ENCODE peak calls at places on chromosomes 4 and X, in ten cellular contexts. T, U, H, R, P, X, O, V, D and N are unnamed samples.

GRCh38 chr4:4344915-4345527 is 41.9 kb upstream of the NSG1 start:
- DNase-seq in R (no peak), P (no peak), O (no peak), V (no peak), D (no peak), H (no peak), T (no peak), X (no peak), U (no peak), N (no peak)

GRCh38 chr4:183324619-183325018 is 2.4 kb upstream of the CLDN24 start:
- DNase-seq in O (no peak), H (no peak), R (no peak), P (no peak), T (no peak), V (no peak), X (no peak), D (no peak), U (no peak), N (no peak)

GRCh38 chrX:137428251-137428661 is 137.7 kb upstream of the ZIC3 start:
- DNase-seq in V (no peak), D (no peak), P (no peak), T (no peak), H (no peak), R (no peak), X (no peak), O (peak; percentile 42), U (no peak), N (no peak)

GRCh38 chr4:28788929-28789490 is 1928.4 kb downstream of the STIM2 start:
- DNase-seq in H (no peak), O (no peak), U (no peak), T (no peak), D (no peak), P (no peak), R (no peak), X (no peak), V (no peak), N (no peak)

GRCh38 chr4:12123709-12124108 is 695.0 kb upstream of the HS3ST1 start:
- DNase-seq in U (no peak), P (no peak), T (no peak), H (no peak), O (no peak), R (no peak), D (no peak), X (no peak), V (no peak), N (peak; percentile 17)

GRCh38 chrX:97616883-97617510 is 733.3 kb downstream of the RPA4 start:
- DNase-seq in H (peak; percentile 57), R (no peak), T (peak; percentile 4), D (no peak), O (no peak), V (no peak), P (no peak), X (peak; percentile 59), U (peak; percentile 3), N (no peak)

GRCh38 chr4:75745721-75746199 is 21.4 kb downstream of the USO1 start:
- DNase-seq in H (no peak), R (no peak), X (no peak), P (no peak), U (no peak), V (no peak), D (no peak), T (no peak), O (no peak), N (no peak)

GRCh38 chrX:134074151-134074550 is 88.8 kb upstream of the GPC3 start:
- DNase-seq in X (no peak), U (peak; percentile 2), V (no peak), P (no peak), T (no peak), O (no peak), D (no peak), H (no peak), R (no peak), N (no peak)

GRCh38 chr4:95193391-95194224 is 355.2 kb downstream of the UNC5C start:
- DNase-seq in X (no peak), U (no peak), R (no peak), H (no peak), D (no peak), O (no peak), V (no peak), P (no peak), T (no peak), N (no peak)

GRCh38 chrX:132614297-132614696 is 125.5 kb upstream of the MBNL3 start:
- DNase-seq in T (peak; percentile 5), X (peak; percentile 8), R (no peak), D (no peak), H (no peak), O (peak; percentile 36), P (no peak), V (no peak), U (peak; percentile 38), N (no peak)

GRCh38 chrX:115650916-115651315 is 89.9 kb downstream of the PLS3 start:
- DNase-seq in R (peak; percentile 45), O (peak; percentile 60), V (no peak), T (peak; percentile 80), D (no peak), H (peak; percentile 23), X (peak; percentile 56), U (peak; percentile 33), P (peak; percentile 31), N (peak; percentile 11)

GRCh38 chr4:74682567-74683359 is 111.6 kb downstream of the BTC start:
- DNase-seq in O (no peak), R (peak; percentile 82), X (peak; percentile 88), V (no peak), D (no peak), P (peak; percentile 70), U (peak; percentile 47), H (peak; percentile 89), T (peak; percentile 12), N (peak; percentile 58)

GRCh38 chr4:180486342-180486741 is 1756.9 kb upstream of the TENM3 start:
- DNase-seq in U (no peak), H (no peak), D (no peak), P (no peak), V (no peak), O (no peak), X (no peak), T (no peak), R (no peak), N (no peak)

GRCh38 chr4:169652535-169652934 is 32.2 kb downstream of the CLCN3 start:
- DNase-seq in P (no peak), H (no peak), V (no peak), R (no peak), O (no peak), X (no peak), T (no peak), D (no peak), U (no peak), N (no peak)

GRCh38 chrX:48696301-48697181 is at the start of gene SUV39H1:
- DNase-seq in D (peak; percentile 89), T (peak; percentile 93), O (peak; percentile 80), P (peak; percentile 88), H (peak; percentile 64), U (peak; percentile 71), X (peak; percentile 85), R (peak; percentile 88), V (peak; percentile 76), N (peak; percentile 86)

GRCh38 chrX:20522420-20522819 is 255.7 kb upstream of the RPS6KA3 start:
- DNase-seq in X (peak; percentile 56), P (no peak), R (no peak), H (no peak), U (no peak), O (no peak), V (no peak), D (no peak), T (no peak), N (no peak)

GRCh38 chr4:156476359-156476758 is 495.2 kb downstream of the PDGFC start:
- DNase-seq in X (peak; percentile 94), D (no peak), H (peak; percentile 51), U (peak; percentile 1), V (no peak), R (no peak), P (no peak), T (peak; percentile 76), O (no peak), N (no peak)

GRCh38 chr4:154854362-154854761 is 73.3 kb downstream of the RBM46 start:
- DNase-seq in V (no peak), R (no peak), U (peak; percentile 7), O (no peak), X (peak; percentile 7), H (peak; percentile 16), T (peak; percentile 21), P (no peak), D (no peak), N (no peak)

GRCh38 chr4:10205223-10205622 is 88.6 kb upstream of the WDR1 start:
- DNase-seq in T (no peak), D (no peak), V (no peak), O (no peak), X (no peak), U (peak; percentile 11), R (peak; percentile 28), P (no peak), H (no peak), N (no peak)

GRCh38 chr4:172232966-172233365 is 419.8 kb downstream of the GALNTL6 start:
- DNase-seq in R (no peak), V (no peak), H (peak; percentile 29), T (peak; percentile 29), P (no peak), D (no peak), O (no peak), X (no peak), U (no peak), N (no peak)
- TF ChIP-seq CTCF in R (no peak), V (no peak), H (peak; percentile 46), T (peak; percentile 42), P (no peak), D (no peak), O (no peak), X (no peak), U (no peak), N (no peak)

DNA sequence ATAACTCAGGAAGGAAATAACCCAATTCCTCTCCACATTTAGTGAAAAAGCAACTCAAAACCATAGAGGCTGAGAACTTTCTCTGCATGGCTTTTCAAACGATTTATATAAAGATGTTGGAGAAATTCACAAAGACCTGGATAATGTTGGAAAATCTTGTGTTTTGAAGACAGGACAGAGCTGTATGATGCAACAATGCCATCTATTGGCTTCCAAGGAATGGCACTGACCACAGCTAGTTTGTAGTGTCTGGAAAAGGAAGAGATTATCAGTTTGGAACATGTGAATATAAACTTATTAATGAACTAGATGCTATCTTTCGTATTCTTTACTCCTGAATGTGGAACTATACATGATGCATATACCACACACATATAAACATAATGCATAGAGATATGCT is 503.6 kb downstream of the IL1RAPL1 start:
- DNase-seq in R (no peak), H (no peak), D (no peak), U (no peak), V (no peak), X (peak; percentile 44), T (peak; percentile 23), P (no peak), O (no peak), N (no peak)
- TF ChIP-seq CTCF in R (no peak), H (no peak), D (no peak), U (peak; percentile 6), V (no peak), X (peak; percentile 17), T (peak; percentile 52), P (no peak), O (peak; percentile 55), N (no peak)

GRCh38 chrX:119482497-119483480 is 14.5 kb downstream of the SLC25A5 start:
- DNase-seq in T (peak; percentile 65), D (peak; percentile 56), R (peak; percentile 65), U (no peak), O (peak; percentile 58), H (no peak), V (peak; percentile 51), P (peak; percentile 68), X (peak; percentile 39), N (peak; percentile 74)
- TF ChIP-seq CTCF in T (peak; percentile 73), D (peak; percentile 65), R (peak; percentile 60), U (peak; percentile 32), O (peak; percentile 43), H (peak; percentile 67), V (peak; percentile 66), P (peak; percentile 13), X (peak; percentile 50), N (peak; percentile 73)

GRCh38 chrX:72573158-72573511 is 492 bp upstream of the HDAC8 start:
- DNase-seq in P (no peak), U (no peak), D (no peak), V (no peak), R (no peak), O (no peak), T (peak; percentile 0), X (no peak), H (no peak), N (no peak)
- TF ChIP-seq CTCF in P (no peak), U (no peak), D (no peak), V (no peak), R (no peak), O (no peak), T (no peak), X (no peak), H (no peak), N (no peak)